ENCODE peak calls at places on chromosomes 11 and 22, in ten cellular contexts. K is NCI-H1436; B is SK-MEL-5; U is Right ventricle myocardium superior; V is COR-L47; Y is lower lobe of right lung; P is stimulated activated naive CD4-positive, alpha-beta T cell; X is H1; A is GM13977; N is Ammon's horn. S is an unnamed sample.

GRCh38 chr11:134509381-134510068 is 97.5 kb upstream of the B3GAT1 start:
- DNase-seq in K (no peak), B (no peak), U (no peak), V (no peak), Y (peak; percentile 32), P (no peak), X (no peak), A (no peak), N (no peak), S (peak; percentile 39)

GRCh38 chr11:115185931-115186330 is 318.3 kb downstream of the CADM1 start:
- DNase-seq in K (no peak), B (no peak), U (no peak), V (no peak), Y (no peak), P (no peak), X (no peak), A (no peak), N (no peak), S (no peak)

GRCh38 chr11:22677153-22677890 is 10.9 kb downstream of the GAS2 start:
- DNase-seq in K (no peak), B (no peak), U (no peak), V (no peak), Y (no peak), P (no peak), X (no peak), A (no peak), N (no peak), S (no peak)

GRCh38 chr11:121318848-121319834 is 26.6 kb downstream of the SC5D start:
- DNase-seq in K (peak; percentile 40), B (peak; percentile 65), U (no peak), V (peak; percentile 37), Y (no peak), P (no peak), X (no peak), A (no peak), N (peak; percentile 83), S (no peak)

GRCh38 chr22:29309332-29310064 is 3.0 kb downstream of the GAS2L1 start:
- DNase-seq in K (no peak), B (no peak), U (peak; percentile 85), V (no peak), Y (peak; percentile 62), P (no peak), X (no peak), A (peak; percentile 44), N (no peak), S (no peak)

GRCh38 chr11:126700773-126701554 is 299.6 kb downstream of the KIRREL3 start:
- DNase-seq in K (no peak), B (peak; percentile 94), U (no peak), V (no peak), Y (no peak), P (no peak), X (no peak), A (peak; percentile 52), N (peak; percentile 74), S (no peak)

GRCh38 chr11:3609416-3610265 is 32.2 kb downstream of the ART5 start:
- DNase-seq in K (no peak), B (peak; percentile 60), U (no peak), V (no peak), Y (no peak), P (no peak), X (no peak), A (peak; percentile 60), N (peak; percentile 34), S (no peak)

GRCh38 chr22:22171357-22172218 is 73.0 kb upstream of the VPREB1 start:
- DNase-seq in K (no peak), B (peak; percentile 65), U (no peak), V (no peak), Y (no peak), P (no peak), X (no peak), A (no peak), N (no peak), S (no peak)

GRCh38 chr11:57358543-57358961 is 20.4 kb downstream of the P2RX3 start:
- DNase-seq in K (no peak), B (no peak), U (no peak), V (no peak), Y (no peak), P (no peak), X (no peak), A (no peak), N (no peak), S (no peak)

GRCh38 chr22:36194971-36195370 is 6.6 kb downstream of the APOL4 start:
- DNase-seq in K (peak; percentile 46), B (peak; percentile 83), U (peak; percentile 62), V (peak; percentile 55), Y (peak; percentile 58), P (no peak), X (peak; percentile 36), A (peak; percentile 56), N (peak; percentile 77), S (peak; percentile 44)

GRCh38 chr11:10414659-10415058 is 40.4 kb upstream of the AMPD3 start:
- DNase-seq in K (no peak), B (no peak), U (peak; percentile 76), V (no peak), Y (peak; percentile 68), P (no peak), X (no peak), A (no peak), N (peak; percentile 74), S (no peak)

GRCh38 chr11:45927684-45928413 is 5.4 kb downstream of the LARGE2 start:
- DNase-seq in K (no peak), B (no peak), U (peak; percentile 34), V (no peak), Y (no peak), P (no peak), X (no peak), A (peak; percentile 24), N (no peak), S (peak; percentile 38)

GRCh38 chr22:36010090-36010489 is 18.5 kb downstream of the RBFOX2 start:
- DNase-seq in K (peak; percentile 46), B (no peak), U (no peak), V (no peak), Y (no peak), P (no peak), X (peak; percentile 15), A (no peak), N (no peak), S (peak; percentile 94)

GRCh38 chr11:125990244-125990643 is 44.4 kb downstream of the VSIG10L2 start:
- DNase-seq in K (no peak), B (no peak), U (no peak), V (no peak), Y (no peak), P (no peak), X (no peak), A (no peak), N (peak; percentile 18), S (peak; percentile 65)

GRCh38 chr11:73787051-73787642 is 527 bp upstream of the MRPL48 start:
- DNase-seq in K (no peak), B (no peak), U (no peak), V (no peak), Y (no peak), P (peak; percentile 14), X (no peak), A (no peak), N (no peak), S (no peak)

GRCh38 chr11:134224710-134225662 is 515 bp downstream of the VPS26B start:
- DNase-seq in K (peak; percentile 21), B (peak; percentile 1), U (peak; percentile 84), V (peak; percentile 92), Y (peak; percentile 72), P (peak; percentile 58), X (no peak), A (no peak), N (peak; percentile 87), S (peak; percentile 93)

GRCh38 chr11:8336356-8337114 is 72.9 kb upstream of the LMO1 start:
- DNase-seq in K (no peak), B (no peak), U (no peak), V (no peak), Y (no peak), P (no peak), X (no peak), A (no peak), N (no peak), S (peak; percentile 27)

GRCh38 chr11:7688238-7688826 is 15.0 kb upstream of the CYB5R2 start:
- DNase-seq in K (no peak), B (peak; percentile 63), U (no peak), V (no peak), Y (no peak), P (no peak), X (no peak), A (no peak), N (peak; percentile 68), S (no peak)

GRCh38 chr11:64000740-64001514 is 14.7 kb downstream of the OTUB1 start:
- DNase-seq in K (no peak), B (no peak), U (no peak), V (no peak), Y (peak; percentile 47), P (no peak), X (no peak), A (no peak), N (no peak), S (no peak)

S was measured in right lobe of liver.